ENCODE peak calls at places on chromosomes 13 and 19, in ten cellular contexts. W, N, J, L, F, C, V, Y, B and R are unnamed samples.

GRCh38 chr19:1673645-1674292 is 21.4 kb upstream of the TCF3 start:
- DNase-seq in W (no peak), N (no peak), J (no peak), L (no peak), F (no peak), C (no peak), V (no peak), Y (no peak), B (no peak), R (no peak)

GRCh38 chr19:2332341-2333026 is 4.0 kb downstream of the SPPL2B start:
- DNase-seq in W (no peak), N (no peak), J (no peak), L (no peak), F (no peak), C (peak), V (no peak), Y (no peak), B (no peak), R (no peak)

GRCh38 chr13:20711301-20712044 is 8.0 kb downstream of the IL17D start:
- DNase-seq in W (peak), N (no peak), J (no peak), L (peak), F (no peak), C (no peak), V (no peak), Y (no peak), B (no peak), R (no peak)

GRCh38 chr19:35336166-35336955 is 7.4 kb downstream of the CD22 start:
- DNase-seq in W (no peak), N (no peak), J (no peak), L (no peak), F (no peak), C (no peak), V (no peak), Y (no peak), B (no peak), R (no peak)

GRCh38 chr19:54373781-54374266 is 9.1 kb upstream of the LAIR1 start:
- DNase-seq in W (no peak), N (peak), J (no peak), L (no peak), F (peak), C (no peak), V (no peak), Y (no peak), B (no peak), R (no peak)

GRCh38 chr19:55460670-55461258 is 678 bp downstream of the ISOC2 start:
- DNase-seq in W (peak), N (peak), J (peak), L (peak), F (peak), C (peak), V (peak), Y (peak), B (peak), R (no peak)

GRCh38 chr19:22784051-22784450 is at the start of gene ZNF99:
- DNase-seq in W (no peak), N (peak), J (no peak), L (no peak), F (no peak), C (no peak), V (peak), Y (peak), B (peak), R (no peak)

GRCh38 chr13:50998326-50998725 is 88.7 kb downstream of the RNASEH2B start:
- DNase-seq in W (no peak), N (no peak), J (no peak), L (no peak), F (no peak), C (no peak), V (no peak), Y (no peak), B (no peak), R (no peak)

GRCh38 chr19:10654610-10655456 is 687 bp downstream of the ILF3 start:
- DNase-seq in W (peak), N (no peak), J (no peak), L (peak), F (peak), C (peak), V (peak), Y (peak), B (no peak), R (no peak)

GRCh38 chr19:46115396-46116109 is 8.9 kb downstream of the IGFL3 start:
- DNase-seq in W (no peak), N (no peak), J (peak), L (no peak), F (no peak), C (no peak), V (no peak), Y (no peak), B (no peak), R (no peak)

GRCh38 chr13:78604782-78605611 is 1.6 kb upstream of the POU4F1 start:
- DNase-seq in W (peak), N (no peak), J (no peak), L (no peak), F (no peak), C (no peak), V (no peak), Y (no peak), B (no peak), R (no peak)

GRCh38 chr19:33143897-33144405 is 12.0 kb downstream of the WDR88 start:
- DNase-seq in W (peak), N (peak), J (peak), L (peak), F (peak), C (peak), V (peak), Y (peak), B (no peak), R (no peak)

GRCh38 chr13:73417012-73417615 is 358.3 kb downstream of the KLF5 start:
- DNase-seq in W (peak), N (no peak), J (no peak), L (no peak), F (peak), C (no peak), V (no peak), Y (no peak), B (no peak), R (no peak)

GRCh38 chr19:5078666-5079409 is 109.9 kb downstream of the KDM4B start:
- DNase-seq in W (no peak), N (no peak), J (no peak), L (no peak), F (no peak), C (no peak), V (no peak), Y (no peak), B (no peak), R (no peak)

GRCh38 chr13:109389892-109390345 is 396.5 kb downstream of the IRS2 start:
- DNase-seq in W (no peak), N (no peak), J (peak), L (no peak), F (peak), C (no peak), V (no peak), Y (no peak), B (no peak), R (no peak)

GRCh38 chr19:45428385-45429231 is 4.9 kb upstream of the ERCC1 start:
- DNase-seq in W (no peak), N (no peak), J (peak), L (peak), F (no peak), C (no peak), V (peak), Y (peak), B (no peak), R (no peak)

GRCh38 chr19:7492142-7493055 is 3.6 kb upstream of the PEX11G start:
- DNase-seq in W (no peak), N (no peak), J (peak), L (no peak), F (peak), C (no peak), V (no peak), Y (no peak), B (no peak), R (no peak)

GRCh38 chr13:29730253-29730652 is 120.2 kb downstream of the UBL3 start:
- DNase-seq in W (no peak), N (no peak), J (no peak), L (no peak), F (no peak), C (no peak), V (no peak), Y (no peak), B (no peak), R (no peak)
- TF ChIP-seq CTCF in W (no peak), N (no peak), J (no peak), L (peak), F (no peak), C (no peak), V (no peak), Y (no peak), B (no peak), R (no peak)

DNA sequence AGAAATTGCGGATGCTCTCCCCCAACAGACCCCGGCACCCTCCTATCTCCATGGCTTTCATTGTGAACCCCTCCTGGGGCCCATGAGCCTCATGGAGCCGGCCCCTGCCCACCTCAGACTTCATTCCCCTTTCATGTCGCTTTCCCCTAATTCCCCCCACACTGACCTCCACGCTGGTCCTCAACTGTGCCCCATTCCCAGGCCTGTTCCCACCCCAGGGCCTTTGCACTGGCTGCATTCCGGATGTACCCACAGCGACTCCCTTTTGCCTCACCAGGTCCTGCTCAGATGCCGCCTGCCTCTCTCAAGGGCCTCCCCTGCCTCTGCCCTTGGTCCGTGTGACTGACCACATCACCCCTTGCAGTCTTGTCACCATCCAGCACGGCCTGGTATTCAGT is 13.3 kb downstream of the SLC27A1 start:
- DNase-seq in W (no peak), N (no peak), J (no peak), L (no peak), F (no peak), C (no peak), V (no peak), Y (no peak), B (no peak), R (no peak)
- TF ChIP-seq CTCF in W (no peak), N (no peak), J (no peak), L (no peak), F (no peak), C (no peak), V (no peak), Y (no peak), B (no peak), R (no peak)

DNA sequence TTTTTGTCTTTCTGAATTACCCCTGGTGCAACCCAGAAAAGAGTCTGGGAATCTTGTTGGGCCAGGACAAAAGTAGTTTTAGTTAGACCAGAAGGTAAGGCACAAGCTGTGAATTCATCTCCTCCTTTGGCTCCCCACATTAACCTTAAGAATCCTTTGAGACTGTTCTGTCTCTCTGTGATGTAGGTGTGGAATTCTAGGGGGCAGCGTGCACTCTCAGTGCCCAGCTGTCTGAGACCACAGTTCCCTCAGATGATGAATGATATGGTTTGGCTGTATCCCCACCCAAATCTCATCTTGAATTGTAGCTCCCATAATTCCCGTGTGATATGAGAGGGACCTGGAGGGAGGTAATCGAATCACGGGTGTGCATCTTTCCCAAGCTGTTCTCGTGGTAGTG is 43.9 kb downstream of the ZNF506 start:
- DNase-seq in W (no peak), N (no peak), J (no peak), L (no peak), F (no peak), C (no peak), V (no peak), Y (no peak), B (no peak), R (no peak)
- TF ChIP-seq CTCF in W (no peak), N (no peak), J (no peak), L (no peak), F (no peak), C (no peak), V (no peak), Y (no peak), B (no peak), R (no peak)

DNA sequence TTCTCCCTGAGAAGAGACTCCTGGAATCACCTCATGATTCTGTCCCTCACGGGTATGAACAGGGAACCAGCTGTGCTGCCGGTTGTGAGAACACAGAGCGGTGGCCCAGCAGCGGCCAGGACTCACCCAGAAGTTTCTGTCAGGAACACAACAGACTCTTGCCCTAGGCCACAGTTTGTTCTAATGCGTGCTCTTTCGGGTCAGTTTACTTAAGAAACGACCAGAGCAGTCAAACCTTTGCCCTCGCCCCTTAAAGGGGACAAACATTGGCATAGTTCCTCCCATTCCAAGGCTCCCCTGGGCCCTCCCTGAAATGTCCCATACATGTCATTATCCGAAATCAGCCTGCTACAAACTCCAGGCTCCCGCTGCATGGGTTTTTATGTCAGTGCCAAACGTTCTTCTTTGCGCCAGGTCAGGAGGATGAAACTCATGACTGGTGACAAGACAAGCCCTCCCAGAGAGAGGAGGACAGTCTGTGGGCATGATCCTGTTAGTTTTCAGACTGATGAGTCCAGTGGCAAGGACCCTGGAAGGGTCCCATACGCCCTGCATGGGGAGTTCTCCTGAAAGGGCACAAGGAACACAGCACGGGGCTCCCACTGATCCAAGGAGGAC is 18.3 kb downstream of the ZIC5 start:
- DNase-seq in W (no peak), N (no peak), J (no peak), L (no peak), F (no peak), C (no peak), V (no peak), Y (no peak), B (no peak), R (no peak)
- TF ChIP-seq CTCF in W (no peak), N (no peak), J (no peak), L (no peak), F (no peak), C (no peak), V (no peak), Y (no peak), B (no peak), R (no peak)

GRCh38 chr19:12202250-12202649 is 39.4 kb downstream of the ZNF136 start:
- DNase-seq in W (no peak), N (no peak), J (no peak), L (no peak), F (no peak), C (peak), V (no peak), Y (no peak), B (no peak), R (no peak)
- TF ChIP-seq CTCF in W (no peak), N (no peak), J (no peak), L (no peak), F (no peak), C (no peak), V (no peak), Y (no peak), B (no peak), R (no peak)

DNA sequence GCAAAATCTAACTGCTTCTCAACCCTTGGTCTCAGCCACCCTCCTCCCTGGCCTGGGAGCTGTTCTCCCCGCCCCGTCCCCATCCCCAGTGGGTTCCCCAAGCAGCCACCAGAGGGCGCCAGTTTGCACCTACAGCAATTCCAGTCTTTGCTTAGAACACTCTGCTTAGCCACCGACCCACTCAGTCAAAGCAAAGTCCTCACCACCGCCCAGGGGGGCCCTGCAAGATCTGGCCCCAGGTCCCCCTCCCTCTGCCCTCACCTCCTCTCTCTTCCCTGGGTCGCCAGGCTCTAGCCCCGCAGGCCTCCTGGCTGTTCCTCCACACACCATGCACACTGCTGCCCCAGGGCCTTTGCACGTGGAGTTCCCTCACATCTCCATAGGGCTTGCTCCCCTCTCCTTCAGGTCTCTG is 12.4 kb downstream of the TMEM143 start:
- DNase-seq in W (peak), N (peak), J (no peak), L (peak), F (peak), C (peak), V (peak), Y (peak), B (no peak), R (no peak)
- TF ChIP-seq CTCF in W (peak), N (peak), J (peak), L (peak), F (peak), C (peak), V (peak), Y (no peak), B (peak), R (peak)

DNA sequence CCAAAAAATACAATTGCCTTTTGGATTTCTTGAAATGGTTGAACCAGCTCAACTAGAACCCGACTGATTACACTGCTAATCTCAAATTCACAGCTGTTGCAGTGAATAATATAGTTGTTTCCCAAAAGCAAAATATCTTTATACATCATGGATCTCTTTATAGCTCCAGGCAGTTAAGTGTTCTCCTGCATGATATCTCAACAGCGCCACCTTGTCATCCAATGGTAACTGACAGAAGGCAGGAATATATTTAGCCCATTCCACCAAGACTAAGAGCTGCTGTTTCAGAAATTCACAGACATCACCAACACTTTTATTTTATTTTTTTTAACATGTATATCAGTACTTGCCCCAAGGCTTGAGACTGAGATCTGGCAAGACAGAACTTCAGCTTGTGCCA is 1141.0 kb upstream of the PRR20A start:
- DNase-seq in W (no peak), N (no peak), J (no peak), L (no peak), F (no peak), C (no peak), V (no peak), Y (no peak), B (no peak), R (no peak)
- TF ChIP-seq CTCF in W (no peak), N (no peak), J (no peak), L (peak), F (no peak), C (no peak), V (no peak), Y (no peak), B (no peak), R (no peak)

GRCh38 chr13:94731028-94731427 is 18.7 kb upstream of the SOX21 start:
- DNase-seq in W (no peak), N (no peak), J (no peak), L (no peak), F (no peak), C (no peak), V (no peak), Y (no peak), B (no peak), R (no peak)
- TF ChIP-seq CTCF in W (no peak), N (no peak), J (no peak), L (no peak), F (no peak), C (no peak), V (no peak), Y (no peak), B (no peak), R (no peak)

GRCh38 chr13:76861859-76862258 is 24.3 kb downstream of the KCTD12 start:
- DNase-seq in W (no peak), N (no peak), J (no peak), L (no peak), F (no peak), C (no peak), V (no peak), Y (no peak), B (no peak), R (no peak)

GRCh38 chr13:76860706-76861105 is 25.5 kb downstream of the KCTD12 start:
- DNase-seq in W (no peak), N (no peak), J (no peak), L (no peak), F (no peak), C (no peak), V (no peak), Y (no peak), B (no peak), R (no peak)

GRCh38 chr13:76865109-76865508 is 21.1 kb downstream of the KCTD12 start:
- DNase-seq in W (no peak), N (no peak), J (no peak), L (no peak), F (no peak), C (no peak), V (no peak), Y (no peak), B (no peak), R (no peak)

GRCh38 chr13:76864259-76864658 is 21.9 kb downstream of the KCTD12 start:
- DNase-seq in W (no peak), N (no peak), J (no peak), L (no peak), F (no peak), C (no peak), V (no peak), Y (no peak), B (no peak), R (no peak)

DNA sequence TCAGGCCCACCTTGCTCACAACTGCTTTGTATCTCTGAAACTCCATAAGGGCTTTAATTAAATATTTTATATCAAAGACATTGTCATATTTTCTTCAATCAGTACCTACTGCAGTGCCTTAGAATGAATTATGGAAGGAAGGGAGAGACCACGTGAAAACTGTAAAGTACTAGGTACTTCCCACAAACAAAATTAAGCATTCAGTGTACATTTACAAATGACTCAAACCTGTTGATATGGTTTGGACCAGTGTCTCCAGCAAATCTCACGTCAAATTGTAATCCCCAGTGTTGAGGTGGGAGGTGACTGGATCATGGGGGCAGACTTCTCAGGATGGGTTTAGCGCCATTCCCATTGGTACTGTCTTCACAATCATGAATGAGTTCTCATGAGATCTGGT is 23.2 kb downstream of the KCTD12 start:
- DNase-seq in W (no peak), N (no peak), J (no peak), L (no peak), F (no peak), C (no peak), V (no peak), Y (no peak), B (no peak), R (no peak)
- TF ChIP-seq CTCF in W (no peak), N (no peak), J (no peak), L (no peak), F (no peak), C (no peak), V (no peak), Y (no peak), B (no peak), R (no peak)